ENCODE peak calls at places on chromosomes 7 and 10, in ten cellular contexts. Q is MM.1S, L is psoas muscle, T is adrenal gland, X is kidney, C is pancreas, G is tibial nerve, A is suprapubic skin, N is colonic mucosa, E is WERI-Rb-1. Z is an unnamed sample.

GRCh38 chr10:83252169-83252568 is 887.1 kb upstream of the GHITM start:
- DNase-seq in Q (no peak), A (no peak), L (no peak), E (no peak), X (no peak), C (no peak), N (no peak), T (no peak), G (no peak), Z (no peak)

GRCh38 chr10:3853547-3853989 is 68.6 kb upstream of the KLF6 start:
- DNase-seq in G (no peak), L (no peak), E (no peak), C (peak; percentile 63), N (peak; percentile 78), T (no peak), A (no peak), X (no peak), Q (no peak), Z (no peak)

GRCh38 chr7:95874541-95875265 is 102.3 kb downstream of the DYNC1I1 start:
- DNase-seq in T (no peak), Q (peak; percentile 62), N (no peak), A (no peak), G (no peak), X (no peak), C (no peak), L (no peak), E (no peak), Z (no peak)

GRCh38 chr10:114228156-114228555 is 10.9 kb upstream of the VWA2 start:
- DNase-seq in Q (no peak), X (no peak), G (no peak), N (no peak), E (no peak), L (no peak), T (no peak), C (no peak), A (no peak), Z (no peak)

GRCh38 chr10:122170802-122171201 is 100.3 kb upstream of the BTBD16 start:
- DNase-seq in T (no peak), X (peak; percentile 23), A (no peak), C (no peak), L (no peak), Q (no peak), N (no peak), E (no peak), G (no peak), Z (no peak)

GRCh38 chr7:65907501-65908198 is 34.8 kb downstream of the VKORC1L1 start:
- DNase-seq in N (no peak), G (no peak), E (no peak), X (no peak), L (no peak), A (no peak), Q (no peak), T (no peak), C (no peak), Z (no peak)

GRCh38 chr7:157411580-157411979 is 74.8 kb downstream of the DNAJB6 start:
- DNase-seq in C (no peak), A (no peak), X (peak; percentile 32), T (no peak), L (peak; percentile 44), Q (no peak), G (no peak), E (no peak), N (no peak), Z (no peak)

GRCh38 chr7:71625534-71625933 is 493.6 kb downstream of the GALNT17 start:
- DNase-seq in X (no peak), L (no peak), G (no peak), E (peak; percentile 54), Q (no peak), C (no peak), N (no peak), T (no peak), A (no peak), Z (no peak)

GRCh38 chr10:131216681-131217230 is 94.8 kb downstream of the TCERG1L start:
- DNase-seq in G (no peak), C (no peak), Q (no peak), L (peak; percentile 44), T (no peak), X (peak; percentile 41), N (no peak), A (peak; percentile 54), E (no peak), Z (no peak)

GRCh38 chr10:110919349-110919931 is at the start of gene SHOC2:
- DNase-seq in N (peak; percentile 99), L (peak; percentile 100), T (peak; percentile 100), X (peak; percentile 100), Q (peak; percentile 70), A (peak; percentile 100), E (peak; percentile 99), G (no peak), C (peak; percentile 99), Z (peak; percentile 98)

GRCh38 chr7:133310232-133310852 is 57.5 kb downstream of the EXOC4 start:
- DNase-seq in Q (no peak), N (no peak), T (peak; percentile 34), L (no peak), A (no peak), G (no peak), E (no peak), X (no peak), C (peak; percentile 35), Z (no peak)

GRCh38 chr10:122475581-122475980 is 14.2 kb downstream of the HTRA1 start:
- DNase-seq in G (no peak), A (peak; percentile 59), L (no peak), Q (no peak), N (no peak), T (no peak), C (no peak), X (no peak), E (no peak), Z (no peak)

GRCh38 chr10:96496281-96496925 is 17.3 kb downstream of the TLL2 start:
- DNase-seq in X (no peak), Q (no peak), E (no peak), G (no peak), T (peak; percentile 20), N (no peak), L (no peak), C (no peak), A (no peak), Z (no peak)

GRCh38 chr7:118104812-118105441 is 79.0 kb upstream of the LSM8 start:
- DNase-seq in A (no peak), L (no peak), C (no peak), E (no peak), G (no peak), Q (peak; percentile 56), T (no peak), X (no peak), N (no peak), Z (no peak)

GRCh38 chr7:151008511-151009323 is 15.6 kb downstream of the ATG9B start:
- DNase-seq in C (peak; percentile 82), N (peak; percentile 71), L (peak; percentile 85), A (no peak), G (no peak), Q (peak; percentile 89), X (peak; percentile 90), E (peak; percentile 49), T (peak; percentile 71), Z (peak; percentile 72)

GRCh38 chr7:151011097-151011409 is 13.2 kb downstream of the ATG9B start:
- DNase-seq in L (no peak), E (no peak), G (no peak), N (no peak), A (no peak), Q (no peak), T (no peak), C (no peak), X (no peak), Z (no peak)

GRCh38 chr7:151010307-151011096 is 13.8 kb downstream of the ATG9B start:
- DNase-seq in G (no peak), Q (no peak), T (no peak), C (no peak), E (peak; percentile 46), A (no peak), L (no peak), N (no peak), X (peak; percentile 70), Z (no peak)

GRCh38 chr7:151009340-151010001 is 14.8 kb downstream of the ATG9B start:
- DNase-seq in L (no peak), N (no peak), A (no peak), E (no peak), C (no peak), X (peak; percentile 76), G (no peak), T (no peak), Q (no peak), Z (no peak)

GRCh38 chr7:151010002-151010306 is 14.3 kb downstream of the ATG9B start:
- DNase-seq in T (no peak), L (no peak), C (no peak), N (no peak), G (no peak), Q (no peak), E (no peak), X (peak; percentile 71), A (no peak), Z (no peak)
- H3K4me3 ChIP-seq in T (no peak overlapping the region), L (no peak overlapping the region), C (no peak overlapping the region), N (no peak overlapping the region), G (no peak overlapping the region), Q (no peak overlapping the region), E (no peak overlapping the region), X (no peak overlapping the region), A (no peak overlapping the region), Z (no peak overlapping the region)

GRCh38 chr10:13834581-13835286 is 248.0 kb downstream of the PRPF18 start:
- DNase-seq in T (peak; percentile 43), X (no peak), C (no peak), N (no peak), L (no peak), A (no peak), Q (no peak), E (no peak), G (peak; percentile 49), Z (peak; percentile 55)
- H3K27ac ChIP-seq in T (no peak overlapping the region), X (no peak overlapping the region), C (no peak overlapping the region), N (no peak overlapping the region), L (peak overlapping the region; percentile 30), A (no peak overlapping the region), Q (no peak overlapping the region), E (no peak overlapping the region), G (peak overlapping the region; percentile 88), Z (peak overlapping the region; percentile 35)

DNA sequence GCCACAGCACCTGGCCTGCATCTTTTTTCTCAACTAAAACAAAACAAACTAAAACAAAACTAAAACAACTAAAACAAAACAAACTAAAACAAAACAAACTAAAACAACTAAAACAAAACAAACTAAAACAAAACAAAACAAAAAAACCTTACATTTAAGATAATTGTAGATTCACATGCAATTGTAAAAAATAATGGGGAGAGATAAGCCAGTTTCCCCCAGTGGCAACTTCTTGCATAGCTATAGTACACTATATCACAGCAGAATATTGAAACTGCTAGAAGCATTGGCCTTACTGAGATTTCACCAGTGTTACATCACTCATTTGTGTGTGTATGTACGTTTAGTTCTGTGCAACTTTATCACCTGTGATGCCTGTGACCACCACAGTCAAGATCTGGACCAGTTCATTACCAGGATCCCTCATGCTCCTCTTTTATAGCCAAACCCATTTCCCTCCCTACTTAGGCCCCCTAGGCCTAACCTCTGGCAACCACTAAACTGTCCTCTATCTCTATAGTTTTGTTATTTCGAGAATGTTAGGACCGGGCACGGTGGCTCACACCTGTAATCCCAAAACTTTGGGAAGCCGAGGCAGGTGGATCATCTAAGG is 9.3 kb downstream of the FXYD4 start:
- DNase-seq in G (no peak), X (no peak), Q (no peak), C (no peak), L (no peak), E (no peak), A (no peak), N (no peak), T (no peak), Z (no peak)
- TF ChIP-seq CTCF in G (no peak), X (no peak), Q (peak; percentile 16), C (no peak), L (no peak), E (no peak), A (no peak), N (no peak), T (no peak), Z (no peak)

GRCh38 chr10:30073767-30074060 is 14.3 kb upstream of the JCAD start:
- DNase-seq in L (no peak), E (no peak), T (no peak), G (no peak), N (no peak), A (no peak), C (no peak), X (no peak), Q (no peak), Z (no peak)
- H3K4me3 ChIP-seq in L (no peak overlapping the region), E (no peak overlapping the region), T (no peak overlapping the region), G (no peak overlapping the region), N (no peak overlapping the region), A (no peak overlapping the region), C (no peak overlapping the region), X (no peak overlapping the region), Q (no peak overlapping the region), Z (no peak overlapping the region)